ENCODE peak calls at places on chromosomes 5 and 9, in eight cellular contexts. V is brain pericyte; C is activated T-cell treated with anti-CD3 and anti-CD28 coated beads, Interleukin-2, amount 50 U/mL, for 72 hours; F is NCI-H1105 treated with DMSO at 0.1 percent for 48 hours; M is heart right ventricle; L is lower lobe of right lung; X is GDM1; R is T-cell. I is an unnamed sample.

GRCh38 chr5:24232929-24233328 is 411.8 kb downstream of the CDH10 start:
- DNase-seq in V (no peak), C (no peak), F (peak), M (no peak), L (no peak), X (no peak), R (no peak), I (no peak)

GRCh38 chr5:88836195-88836838 is 46.7 kb downstream of the MEF2C start:
- DNase-seq in V (no peak), C (no peak), F (no peak), M (peak), L (no peak), X (no peak), R (no peak), I (no peak)

GRCh38 chr5:57955506-57955905 is 472.9 kb upstream of the ACTBL2 start:
- DNase-seq in V (no peak), C (no peak), F (no peak), M (no peak), L (no peak), X (no peak), R (no peak), I (no peak)

GRCh38 chr9:93890436-93890935 is 64.7 kb downstream of the BARX1 start:
- DNase-seq in V (no peak), C (no peak), F (peak), M (no peak), L (no peak), X (no peak), R (no peak), I (no peak)

GRCh38 chr5:131581710-131582109 is 53.3 kb downstream of the RAPGEF6 start:
- DNase-seq in V (no peak), C (no peak), F (no peak), M (no peak), L (no peak), X (no peak), R (no peak), I (no peak)

GRCh38 chr9:72352911-72353388 is 12.1 kb downstream of the ZFAND5 start:
- DNase-seq in V (no peak), C (no peak), F (no peak), M (no peak), L (no peak), X (no peak), R (no peak), I (no peak)

GRCh38 chr5:141989720-141990119 is 20.8 kb downstream of the RNF14 start:
- DNase-seq in V (no peak), C (no peak), F (no peak), M (no peak), L (no peak), X (no peak), R (no peak), I (no peak)

GRCh38 chr9:93037476-93037971 is 21.0 kb upstream of the SUSD3 start:
- DNase-seq in V (no peak), C (no peak), F (no peak), M (no peak), L (no peak), X (peak), R (no peak), I (no peak)

GRCh38 chr5:73066466-73066865 is 53.9 kb upstream of the TMEM171 start:
- DNase-seq in V (no peak), C (no peak), F (no peak), M (no peak), L (no peak), X (no peak), R (no peak), I (no peak)

GRCh38 chr5:58259685-58260152 is 200.2 kb downstream of the PLK2 start:
- DNase-seq in V (peak), C (no peak), F (no peak), M (no peak), L (no peak), X (no peak), R (no peak), I (no peak)

GRCh38 chr9:31582561-31582960 is 801.9 kb upstream of the ACO1 start:
- DNase-seq in V (no peak), C (no peak), F (no peak), M (no peak), L (no peak), X (no peak), R (no peak), I (no peak)

GRCh38 chr9:5429873-5430564 is 7.7 kb downstream of the PLGRKT start:
- DNase-seq in V (no peak), C (no peak), F (no peak), M (no peak), L (no peak), X (no peak), R (no peak), I (no peak)

GRCh38 chr9:12846035-12846434 is 71.2 kb downstream of the LURAP1L start:
- DNase-seq in V (no peak), C (no peak), F (no peak), M (no peak), L (no peak), X (no peak), R (no peak), I (no peak)

GRCh38 chr5:73370620-73371583 is 77.7 kb downstream of the FOXD1 start:
- DNase-seq in V (no peak), C (no peak), F (no peak), M (no peak), L (no peak), X (no peak), R (no peak), I (no peak)

GRCh38 chr9:27888661-27889295 is 315.5 kb upstream of the C9orf72 start:
- DNase-seq in V (no peak), C (peak), F (no peak), M (no peak), L (no peak), X (no peak), R (no peak), I (peak)

GRCh38 chr5:128259530-128260145 is 176.1 kb downstream of the SLC12A2 start:
- DNase-seq in V (no peak), C (no peak), F (no peak), M (no peak), L (no peak), X (no peak), R (no peak), I (no peak)

GRCh38 chr5:17895296-17896058 is 261.2 kb downstream of the TAF11L14 start:
- DNase-seq in V (no peak), C (no peak), F (no peak), M (no peak), L (no peak), X (no peak), R (no peak), I (no peak)

GRCh38 chr5:173926359-173926758 is 38.2 kb downstream of the CPEB4 start:
- DNase-seq in V (no peak), C (no peak), F (no peak), M (no peak), L (no peak), X (no peak), R (no peak), I (no peak)

GRCh38 chr5:127096328-127096993 is 23.2 kb upstream of the C5orf63 start:
- DNase-seq in V (no peak), C (no peak), F (no peak), M (no peak), L (no peak), X (no peak), R (no peak), I (no peak)

GRCh38 chr9:136438909-136439549 is 616 bp downstream of the INPP5E start:
- DNase-seq in V (no peak), C (peak), F (no peak), M (peak), L (no peak), X (no peak), R (peak), I (peak)